ENCODE peak calls at places on chromosome 1, in four cellular contexts. D, B, Z and S are unnamed samples.

GRCh38 chr1:240619901-240620621 is 8.1 kb upstream of the GREM2 start:
- DNase-seq in D (no peak), B (no peak), Z (no peak), S (no peak)

GRCh38 chr1:75130312-75130677 is 3.9 kb upstream of the LHX8 start:
- DNase-seq in D (no peak), B (no peak), Z (no peak), S (no peak)

GRCh38 chr1:152870831-152871730 is 7.0 kb upstream of the SMCP start:
- DNase-seq in D (no peak), B (peak; percentile 45), Z (no peak), S (no peak)

GRCh38 chr1:38154089-38154470 is 107.5 kb upstream of the POU3F1 start:
- DNase-seq in D (no peak), B (no peak), Z (no peak), S (no peak)

GRCh38 chr1:23810818-23811420 is 10.4 kb upstream of the GALE start:
- DNase-seq in D (no peak), B (peak; percentile 41), Z (peak; percentile 68), S (no peak)

GRCh38 chr1:168752171-168752570 is 23.2 kb upstream of the DPT start:
- DNase-seq in D (no peak), B (peak; percentile 66), Z (no peak), S (no peak)

GRCh38 chr1:60156371-60156770 is 82.8 kb upstream of the C1orf87 start:
- DNase-seq in D (no peak), B (no peak), Z (no peak), S (no peak)

GRCh38 chr1:39452540-39452939 is 38.9 kb upstream of the BMP8A start:
- DNase-seq in D (no peak), B (no peak), Z (no peak), S (no peak)

GRCh38 chr1:1058921-1059493 is 15.1 kb downstream of the RNF223 start:
- DNase-seq in D (no peak), B (no peak), Z (no peak), S (no peak)

GRCh38 chr1:55640708-55641473 is 425.7 kb upstream of the USP24 start:
- DNase-seq in D (peak; percentile 65), B (no peak), Z (no peak), S (peak; percentile 69)

GRCh38 chr1:110135268-110136065 is 14.8 kb upstream of the SLC6A17 start:
- DNase-seq in D (no peak), B (no peak), Z (no peak), S (no peak)

GRCh38 chr1:116122955-116123757 is 12.0 kb downstream of the MAB21L3 start:
- DNase-seq in D (no peak), B (peak; percentile 45), Z (no peak), S (no peak)

GRCh38 chr1:13869172-13869797 is 169.3 kb downstream of the PRDM2 start:
- DNase-seq in D (no peak), B (no peak), Z (no peak), S (no peak)

GRCh38 chr1:85577421-85578320 is 2.9 kb upstream of the CCN1 start:
- DNase-seq in D (peak; percentile 39), B (peak; percentile 61), Z (no peak), S (peak; percentile 42)

GRCh38 chr1:233704882-233705723 is 91.2 kb downstream of the KCNK1 start:
- DNase-seq in D (no peak), B (no peak), Z (no peak), S (no peak)

GRCh38 chr1:212655668-212656440 is 43.8 kb downstream of the BATF3 start:
- DNase-seq in D (no peak), B (no peak), Z (no peak), S (no peak)

GRCh38 chr1:222618880-222619321 is 1.0 kb downstream of the MIA3 start:
- DNase-seq in D (peak; percentile 18), B (no peak), Z (peak; percentile 41), S (peak; percentile 16)

GRCh38 chr1:55305735-55306134 is 90.6 kb upstream of the USP24 start:
- DNase-seq in D (no peak), B (peak; percentile 33), Z (no peak), S (no peak)

GRCh38 chr1:159869173-159869572 is 6.7 kb upstream of the VSIG8 start:
- DNase-seq in D (no peak), B (no peak), Z (no peak), S (no peak)

GRCh38 chr1:64474639-64475038 is 4.7 kb downstream of the CACHD1 start:
- DNase-seq in D (peak; percentile 53), B (no peak), Z (no peak), S (peak; percentile 66)
- H3K4me1 ChIP-seq in D (peaks cover 86% of the 10 kb centered on the region), B (peaks cover 18% of the 10 kb centered on the region), Z (peaks cover 9% of the 10 kb centered on the region), S (peaks cover 5% of the 10 kb centered on the region)

GRCh38 chr1:208241541-208241940 is 2.6 kb downstream of the PLXNA2 start:
- DNase-seq in D (no peak), B (no peak), Z (no peak), S (no peak)
- H3K4me3 ChIP-seq in D (peak overlapping the region; percentile 94), B (no peak overlapping the region), Z (no peak overlapping the region), S (peak overlapping the region; percentile 84)

GRCh38 chr1:42784946-42785693 is at the start of gene TMEM269:
- DNase-seq in D (no peak), B (no peak), Z (peak; percentile 66), S (peak; percentile 11)
- H3K4me1 ChIP-seq in D (peaks cover 19% of the 10 kb centered on the region), B (no peaks in the 10 kb centered on the region), Z (peaks cover 14% of the 10 kb centered on the region), S (peaks cover 13% of the 10 kb centered on the region)

GRCh38 chr1:228465134-228465533 is 22.0 kb upstream of the RNF187 start:
- DNase-seq in D (no peak), B (no peak), Z (no peak), S (no peak)

GRCh38 chr1:228463009-228463558 is 24.1 kb upstream of the RNF187 start:
- DNase-seq in D (no peak), B (no peak), Z (no peak), S (no peak)

GRCh38 chr1:228464487-228464983 is 22.6 kb upstream of the RNF187 start:
- DNase-seq in D (peak; percentile 57), B (peak; percentile 75), Z (peak; percentile 93), S (peak; percentile 59)

GRCh38 chr1:228462560-228462959 is 24.6 kb upstream of the RNF187 start:
- DNase-seq in D (no peak), B (no peak), Z (no peak), S (no peak)

DNA sequence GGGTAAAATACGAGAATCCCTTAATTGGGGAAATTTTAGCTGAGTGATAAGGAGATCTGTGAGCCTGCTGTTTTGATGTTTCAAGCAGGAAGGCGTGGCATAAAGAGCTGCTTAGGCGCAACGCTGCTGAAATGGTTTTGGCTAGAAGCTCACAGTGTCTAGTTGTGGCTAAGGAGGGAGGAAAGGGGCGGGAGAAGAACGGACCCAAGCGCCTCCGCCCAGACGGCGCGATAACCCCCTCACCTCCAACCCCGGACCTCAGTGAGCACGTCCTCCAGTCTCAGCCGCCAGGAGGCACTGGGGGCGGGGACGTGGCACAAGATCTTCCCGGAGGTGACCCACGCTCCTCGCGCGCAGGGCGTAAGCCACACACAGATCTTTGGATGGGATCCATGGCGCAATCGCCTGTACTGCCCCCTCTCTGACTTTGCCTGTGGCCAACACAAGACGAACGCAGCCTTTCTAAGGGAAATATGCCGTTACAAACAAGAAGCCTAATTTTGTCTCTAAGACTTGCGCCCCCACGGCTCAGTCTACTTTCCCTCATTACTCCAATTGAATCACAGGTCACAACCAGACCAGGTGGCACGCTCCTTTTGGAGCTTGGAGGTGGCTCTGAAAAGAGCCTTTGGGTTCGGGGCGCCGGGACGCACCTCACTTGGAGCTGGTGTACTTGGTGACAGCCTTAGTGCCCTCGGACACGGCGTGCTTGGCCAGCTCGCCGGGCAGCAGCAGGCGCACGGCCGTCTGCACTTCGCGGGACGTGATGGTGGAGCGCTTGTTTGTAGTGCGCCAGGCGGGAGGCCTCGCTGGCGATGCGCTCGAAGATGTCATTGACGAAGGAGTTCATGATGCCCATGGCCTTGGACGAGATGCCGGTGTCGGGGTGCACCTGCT is 23.4 kb upstream of the RNF187 start:
- DNase-seq in D (no peak), B (peak; percentile 83), Z (peak; percentile 52), S (no peak)
- H3K4me3 ChIP-seq in D (peak overlapping the region; percentile 52), B (peak overlapping the region; percentile 38), Z (peak overlapping the region; percentile 85), S (peak overlapping the region; percentile 10)